ENCODE peak calls at places on chromosome 17, in eight cellular contexts. M is astrocyte of the spinal cord, G is osteoblast, V is GM12865, Y is sigmoid colon, L is tibial artery, O is lower lobe of right lung, D is IMR-90. W is an unnamed sample.

GRCh38 chr17:50222922-50223321 is 21.5 kb upstream of the COL1A1 start:
- DNase-seq in M (no peak), G (no peak), V (no peak), Y (no peak), L (peak; percentile 62), O (no peak), D (no peak), W (no peak)

GRCh38 chr17:42484304-42484703 is 25.6 kb downstream of the ATP6V0A1 start:
- DNase-seq in M (no peak), G (no peak), V (peak; percentile 7), Y (no peak), L (no peak), O (no peak), D (no peak), W (no peak)

GRCh38 chr17:17500999-17501605 is 4.9 kb upstream of the RASD1 start:
- DNase-seq in M (no peak), G (peak; percentile 45), V (peak; percentile 37), Y (no peak), L (no peak), O (no peak), D (no peak), W (no peak)

GRCh38 chr17:77200711-77201110 is 59.9 kb downstream of the SEC14L1 start:
- DNase-seq in M (no peak), G (no peak), V (no peak), Y (no peak), L (no peak), O (no peak), D (no peak), W (no peak)

GRCh38 chr17:58242171-58242784 is 3.9 kb downstream of the LPO start:
- DNase-seq in M (no peak), G (no peak), V (peak; percentile 17), Y (no peak), L (no peak), O (no peak), D (no peak), W (no peak)

GRCh38 chr17:72199256-72199655 is 78.4 kb downstream of the SOX9 start:
- DNase-seq in M (no peak), G (no peak), V (no peak), Y (no peak), L (no peak), O (no peak), D (no peak), W (no peak)

GRCh38 chr17:7080445-7081041 is 492 bp upstream of the CLEC10A start:
- DNase-seq in M (no peak), G (no peak), V (no peak), Y (no peak), L (peak; percentile 78), O (peak; percentile 33), D (no peak), W (no peak)

GRCh38 chr17:72422505-72423285 is 301.9 kb downstream of the SOX9 start:
- DNase-seq in M (peak; percentile 91), G (no peak), V (peak; percentile 95), Y (peak; percentile 70), L (peak; percentile 61), O (no peak), D (peak; percentile 92), W (peak; percentile 69)

GRCh38 chr17:83183951-83184506 is 104.6 kb downstream of the METRNL start:
- DNase-seq in M (no peak), G (peak; percentile 35), V (no peak), Y (no peak), L (no peak), O (no peak), D (no peak), W (no peak)

GRCh38 chr17:48970865-48971687 is 2.7 kb upstream of the GIP start:
- DNase-seq in M (no peak), G (no peak), V (no peak), Y (peak; percentile 36), L (no peak), O (no peak), D (no peak), W (no peak)

GRCh38 chr17:31815212-31815611 is 43.8 kb downstream of the COPRS start:
- DNase-seq in M (no peak), G (no peak), V (no peak), Y (no peak), L (no peak), O (no peak), D (no peak), W (no peak)

GRCh38 chr17:77611791-77612466 is 346.6 kb upstream of the TNRC6C start:
- DNase-seq in M (no peak), G (no peak), V (no peak), Y (peak; percentile 48), L (no peak), O (no peak), D (no peak), W (no peak)

GRCh38 chr17:61454095-61454931 is 2.1 kb downstream of the TBX4 start:
- DNase-seq in M (peak; percentile 17), G (peak; percentile 96), V (no peak), Y (peak; percentile 55), L (no peak), O (no peak), D (no peak), W (no peak)

GRCh38 chr17:78654230-78654824 is 77.1 kb upstream of the DNAH17 start:
- DNase-seq in M (no peak), G (no peak), V (no peak), Y (no peak), L (no peak), O (no peak), D (no peak), W (no peak)

GRCh38 chr17:54307326-54307725 is 484.6 kb downstream of the KIF2B start:
- DNase-seq in M (no peak), G (no peak), V (no peak), Y (no peak), L (no peak), O (no peak), D (no peak), W (no peak)

GRCh38 chr17:18257268-18257681 is 1.3 kb downstream of the FLII start:
- DNase-seq in M (no peak), G (peak; percentile 93), V (no peak), Y (no peak), L (no peak), O (no peak), D (no peak), W (no peak)

GRCh38 chr17:80386341-80386740 is 28.6 kb upstream of the ENDOV start:
- DNase-seq in M (no peak), G (peak; percentile 55), V (no peak), Y (peak; percentile 50), L (no peak), O (no peak), D (no peak), W (no peak)

GRCh38 chr17:41894791-41895331 is 23.9 kb downstream of the ACLY start:
- DNase-seq in M (peak; percentile 88), G (peak; percentile 89), V (no peak), Y (peak; percentile 85), L (no peak), O (no peak), D (peak; percentile 90), W (no peak)

GRCh38 chr17:69975808-69976207 is 99.2 kb upstream of the KCNJ16 start:
- DNase-seq in M (no peak), G (no peak), V (no peak), Y (no peak), L (no peak), O (no peak), D (no peak), W (no peak)

GRCh38 chr17:2594657-2595085 is 1.2 kb downstream of the PAFAH1B1 start:
- DNase-seq in M (no peak), G (peak; percentile 71), V (no peak), Y (no peak), L (no peak), O (no peak), D (no peak), W (peak; percentile 11)

GRCh38 chr17:8359769-8360168 is 16.7 kb downstream of the KRABD2 start:
- DNase-seq in M (peak; percentile 78), G (peak; percentile 93), V (no peak), Y (no peak), L (no peak), O (no peak), D (peak; percentile 96), W (no peak)

GRCh38 chr17:51097708-51098446 is 22.8 kb downstream of the SPAG9 start:
- DNase-seq in M (no peak), G (no peak), V (no peak), Y (no peak), L (no peak), O (no peak), D (no peak), W (no peak)

GRCh38 chr17:32485261-32485955 is 1.4 kb upstream of the CDK5R1 start:
- DNase-seq in M (no peak), G (peak; percentile 61), V (no peak), Y (no peak), L (no peak), O (peak; percentile 33), D (no peak), W (no peak)

GRCh38 chr17:39782481-39782880 is 44.7 kb downstream of the GRB7 start:
- DNase-seq in M (no peak), G (no peak), V (no peak), Y (no peak), L (no peak), O (no peak), D (peak; percentile 8), W (no peak)

GRCh38 chr17:73586921-73587680 is 57.1 kb downstream of the SDK2 start:
- DNase-seq in M (no peak), G (no peak), V (no peak), Y (no peak), L (no peak), O (no peak), D (no peak), W (no peak)

GRCh38 chr17:5365831-5366230 is 53.6 kb downstream of the NUP88 start:
- DNase-seq in M (no peak), G (peak; percentile 73), V (no peak), Y (no peak), L (no peak), O (no peak), D (no peak), W (no peak)

GRCh38 chr17:51848451-51848850 is 310.1 kb downstream of the CA10 start:
- DNase-seq in M (no peak), G (no peak), V (no peak), Y (no peak), L (no peak), O (no peak), D (no peak), W (no peak)

GRCh38 chr17:43694081-43694870 is 32.6 kb upstream of the MEOX1 start:
- DNase-seq in M (peak; percentile 76), G (no peak), V (peak; percentile 88), Y (peak; percentile 88), L (peak; percentile 80), O (peak; percentile 80), D (peak; percentile 75), W (peak; percentile 84)
- TF ChIP-seq CTCF in M (peak; percentile 85), G (peak; percentile 96), V (peak; percentile 85), Y (peak; percentile 90), L (peak; percentile 98), O (peak; percentile 94), D (peak; percentile 98), W (peak; percentile 90)

GRCh38 chr17:34306466-34306865 is 12.8 kb upstream of the CCL8 start:
- DNase-seq in M (peak; percentile 74), G (no peak), V (no peak), Y (no peak), L (no peak), O (no peak), D (peak; percentile 87), W (no peak)
- TF ChIP-seq CTCF in M (peak; percentile 57), G (peak; percentile 57), V (no peak), Y (peak; percentile 52), L (peak; percentile 54), O (peak; percentile 46), D (peak; percentile 81), W (no peak)

GRCh38 chr17:60229189-60229802 is 79.5 kb downstream of the CA4 start:
- DNase-seq in M (peak; percentile 9), G (peak; percentile 38), V (no peak), Y (no peak), L (no peak), O (no peak), D (peak; percentile 63), W (no peak)
- TF ChIP-seq CTCF in M (no peak), G (no peak), V (no peak), Y (no peak), L (no peak), O (no peak), D (no peak), W (no peak)

GRCh38 chr17:75012320-75013076 is at the start of gene MRPL58:
- DNase-seq in M (peak; percentile 91), G (peak; percentile 97), V (peak; percentile 94), Y (peak; percentile 93), L (peak; percentile 69), O (peak; percentile 90), D (peak; percentile 83), W (peak; percentile 96)
- TF ChIP-seq CTCF in M (peak; percentile 65), G (peak; percentile 36), V (peak; percentile 46), Y (peak; percentile 73), L (peak; percentile 55), O (peak; percentile 66), D (peak; percentile 58), W (peak; percentile 33)